ENCODE peak calls at places on chromosomes 16 and 17, in seven cellular contexts. B is H1, X is HepG2, D is A549, C is K562, Z is SK-N-SH, W is GM12878. E is an unnamed sample.

GRCh38 chr16:49766280-49766679 is 89.6 kb downstream of the ZNF423 start:
- DNase-seq in B (no peak), X (no peak), D (no peak), C (no peak), Z (no peak), W (no peak), E (no peak)

GRCh38 chr16:87350681-87351319 is 32.8 kb downstream of the FBXO31 start:
- DNase-seq in B (no peak), X (no peak), D (no peak), C (no peak), Z (peak; percentile 85), W (no peak), E (peak; percentile 43)

GRCh38 chr16:81310045-81310644 is 4.6 kb upstream of the GAN start:
- DNase-seq in B (no peak), X (no peak), D (no peak), C (no peak), Z (no peak), W (no peak), E (no peak)

GRCh38 chr16:82329504-82330192 is 159.6 kb upstream of the MPHOSPH6 start:
- DNase-seq in B (no peak), X (peak; percentile 89), D (no peak), C (no peak), Z (no peak), W (no peak), E (no peak)

GRCh38 chr17:73365203-73365933 is 53.6 kb upstream of the CDC42EP4 start:
- DNase-seq in B (no peak), X (no peak), D (no peak), C (no peak), Z (no peak), W (no peak), E (no peak)

GRCh38 chr16:81693467-81694303 is 85.4 kb upstream of the PLCG2 start:
- DNase-seq in B (no peak), X (no peak), D (no peak), C (no peak), Z (no peak), W (no peak), E (peak; percentile 86)

GRCh38 chr17:28204751-28205150 is 114.2 kb upstream of the TMEM97 start:
- DNase-seq in B (no peak), X (no peak), D (peak; percentile 39), C (no peak), Z (no peak), W (no peak), E (peak; percentile 54)

GRCh38 chr17:80678621-80679020 is 134.0 kb downstream of the RPTOR start:
- DNase-seq in B (no peak), X (no peak), D (no peak), C (peak; percentile 20), Z (no peak), W (no peak), E (peak; percentile 91)

GRCh38 chr16:53207810-53208752 is 153.3 kb downstream of the CHD9 start:
- DNase-seq in B (peak; percentile 31), X (peak; percentile 72), D (peak; percentile 92), C (peak; percentile 63), Z (peak; percentile 77), W (peak; percentile 69), E (peak; percentile 83)
- TF ChIP-seq RFX5 in B (no peak), X (no peak), D (no peak), C (no peak), Z (peak; percentile 70), W (no peak), E (no peak)

GRCh38 chr16:48384305-48384981 is 770 bp downstream of the SIAH1 start:
- DNase-seq in B (no peak), X (peak; percentile 41), D (peak; percentile 64), C (no peak), Z (peak; percentile 94), W (no peak), E (peak; percentile 40)
- TF ChIP-seq RFX5 in B (no peak), X (no peak), D (no peak), C (no peak), Z (no peak), W (no peak), E (no peak)

GRCh38 chr17:760371-760770 is 8.3 kb upstream of the GEMIN4 start:
- DNase-seq in B (no peak), X (no peak), D (no peak), C (no peak), Z (no peak), W (no peak), E (no peak)
- TF ChIP-seq RFX5 in B (no peak), X (no peak), D (no peak), C (no peak), Z (no peak), W (no peak), E (no peak)

DNA sequence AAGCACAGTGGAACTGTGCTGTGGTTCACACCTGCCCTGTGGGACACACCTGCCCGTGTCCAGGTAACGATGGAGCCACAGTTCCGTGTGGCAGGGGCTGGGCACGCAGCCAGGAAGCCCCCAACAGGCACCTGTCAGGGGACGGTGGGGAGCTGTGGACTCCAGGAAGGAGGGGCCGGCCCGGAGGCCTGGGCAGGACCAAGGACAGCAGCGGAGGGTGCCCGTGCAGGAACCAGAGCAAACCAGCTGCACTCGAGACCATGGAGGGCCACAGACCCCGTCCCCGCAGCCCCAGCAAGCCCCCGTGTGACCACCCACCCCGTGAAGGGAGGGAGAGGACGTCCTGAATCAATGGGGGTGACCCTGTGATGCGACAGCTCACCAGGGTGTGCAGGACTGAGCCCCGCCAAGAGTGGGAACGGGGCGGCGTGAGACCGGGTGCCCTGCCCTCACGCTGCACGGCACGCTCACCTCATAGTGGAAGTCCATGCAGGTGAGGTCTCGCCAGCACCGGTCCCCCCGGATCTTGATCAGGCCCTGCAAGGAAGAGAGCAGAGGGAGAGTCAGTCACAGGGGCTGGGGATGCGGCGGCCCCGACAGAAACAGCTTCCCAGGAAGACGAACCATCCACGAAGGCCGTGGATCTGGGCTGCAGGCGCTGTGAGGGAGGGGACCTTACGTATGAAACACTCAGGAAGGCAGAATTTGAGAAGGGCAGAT is 78.1 kb downstream of the LMF1 start:
- DNase-seq in B (no peak), X (no peak), D (no peak), C (peak; percentile 68), Z (no peak), W (no peak), E (no peak)
- TF ChIP-seq RFX5 in B (no peak), X (no peak), D (no peak), C (no peak), Z (no peak), W (no peak), E (no peak)

DNA sequence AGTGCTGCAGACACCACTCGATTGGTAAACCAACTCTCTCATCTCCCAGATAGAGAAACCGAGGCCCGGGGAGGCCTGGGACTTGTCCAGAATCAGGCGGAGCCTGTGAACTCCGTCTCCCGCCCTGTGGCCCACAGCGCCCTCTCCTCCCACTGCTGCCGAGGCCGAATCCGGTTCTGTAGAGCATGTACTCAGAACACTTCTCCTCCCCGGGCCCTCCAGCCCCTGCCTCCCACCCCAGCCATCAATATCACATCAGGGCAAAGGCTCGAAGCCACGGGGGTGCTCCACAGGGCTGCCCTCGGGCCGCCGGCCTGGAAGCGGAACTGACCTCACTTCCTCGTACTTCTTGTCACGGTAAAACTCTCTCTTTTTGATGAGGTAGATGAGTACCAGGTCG is 13.0 kb downstream of the EMC6 start:
- DNase-seq in B (no peak), X (no peak), D (no peak), C (no peak), Z (no peak), W (no peak), E (no peak)
- TF ChIP-seq RFX5 in B (no peak), X (no peak), D (no peak), C (no peak), Z (no peak), W (no peak), E (no peak)

DNA sequence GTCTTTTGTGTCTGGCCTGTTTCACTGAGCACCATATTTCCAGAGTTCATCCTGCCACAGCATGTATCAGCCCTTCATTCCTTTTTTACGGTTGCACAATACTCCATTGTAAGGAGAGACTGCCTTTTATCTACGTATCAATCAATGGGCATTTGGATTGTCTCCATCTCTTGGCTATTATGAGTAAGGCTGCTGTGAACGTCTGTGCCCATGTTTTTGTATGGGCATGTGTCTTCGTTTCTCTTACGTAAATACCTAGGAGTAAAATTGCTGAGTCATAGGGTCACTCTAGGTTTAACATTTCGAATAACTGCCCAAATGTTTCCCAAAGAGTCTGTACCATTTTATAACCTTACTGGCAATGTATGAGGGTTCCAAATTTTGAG is 202.8 kb upstream of the FOXF1 start:
- DNase-seq in B (no peak), X (no peak), D (peak; percentile 60), C (no peak), Z (no peak), W (no peak), E (peak; percentile 83)
- TF ChIP-seq RFX5 in B (no peak), X (no peak), D (no peak), C (no peak), Z (no peak), W (no peak), E (no peak)